ENCODE peak calls at places on chromosomes 6 and 20, in four cellular contexts. E is HepG2, X is GM12878, J is H1. S is an unnamed sample.

GRCh38 chr6:160733045-160733646 is 31.1 kb downstream of the PLG start:
- DNase-seq in E (peak), X (no peak), J (peak), S (peak)

GRCh38 chr6:142088858-142089216 is 43.9 kb upstream of the GJE1 start:
- DNase-seq in E (no peak), X (no peak), J (peak), S (peak)

GRCh38 chr6:37319156-37319555 is 34.6 kb upstream of the RNF8 start:
- DNase-seq in E (no peak), X (no peak), J (no peak), S (no peak)

GRCh38 chr6:29926081-29926794 is 16.1 kb upstream of the HLA-A start:
- DNase-seq in E (no peak), X (no peak), J (peak), S (no peak)

GRCh38 chr20:15100506-15101160 is 763.2 kb upstream of the FLRT3 start:
- DNase-seq in E (no peak), X (no peak), J (no peak), S (no peak)

GRCh38 chr6:89393659-89394058 is 18.4 kb downstream of the RRAGD start:
- DNase-seq in E (no peak), X (no peak), J (no peak), S (no peak)

GRCh38 chr20:18001131-18001921 is 32.5 kb downstream of the MGME1 start:
- DNase-seq in E (peak), X (no peak), J (no peak), S (no peak)

GRCh38 chr6:53578371-53578770 is 33.5 kb upstream of the GCLC start:
- DNase-seq in E (no peak), X (no peak), J (no peak), S (no peak)

GRCh38 chr6:110523461-110524021 is 47.1 kb upstream of the SLC22A16 start:
- DNase-seq in E (no peak), X (no peak), J (no peak), S (no peak)

GRCh38 chr6:104256547-104257144 is 603.1 kb downstream of the HACE1 start:
- DNase-seq in E (no peak), X (no peak), J (no peak), S (no peak)

GRCh38 chr6:32178547-32179440 is 589 bp downstream of the RNF5 start:
- DNase-seq in E (no peak), X (no peak), J (no peak), S (peak)

GRCh38 chr20:50546729-50547314 is 36.6 kb downstream of the PTPN1 start:
- DNase-seq in E (no peak), X (no peak), J (no peak), S (no peak)

GRCh38 chr20:46119028-46119546 is 973 bp downstream of the CD40 start:
- DNase-seq in E (no peak), X (peak), J (no peak), S (no peak)

GRCh38 chr20:8131598-8132014 is 460 bp upstream of the PLCB1 start:
- DNase-seq in E (no peak), X (no peak), J (no peak), S (no peak)

GRCh38 chr6:48825501-48826317 is 637.3 kb downstream of the MMUT start:
- DNase-seq in E (no peak), X (no peak), J (no peak), S (no peak)

GRCh38 chr20:5390719-5391118 is 74.0 kb upstream of the PROKR2 start:
- DNase-seq in E (no peak), X (no peak), J (no peak), S (no peak)

GRCh38 chr20:57481281-57481711 is 43.6 kb downstream of the CTCFL start:
- DNase-seq in E (no peak), X (no peak), J (no peak), S (no peak)

GRCh38 chr6:127900935-127901334 is at the start of gene THEMIS:
- DNase-seq in E (no peak), X (no peak), J (no peak), S (no peak)

GRCh38 chr6:106122941-106123337 is 36.8 kb downstream of the PRDM1 start:
- DNase-seq in E (no peak), X (no peak), J (no peak), S (no peak)
- TF ChIP-seq BRCA1 in E (no peak), X (no peak), J (no peak), S (no peak)

GRCh38 chr6:63923139-63923739 is 287.6 kb downstream of the PHF3 start:
- DNase-seq in E (peak), X (no peak), J (no peak), S (peak)
- TF ChIP-seq BRCA1 in E (no peak), X (no peak), J (no peak), S (no peak)

DNA sequence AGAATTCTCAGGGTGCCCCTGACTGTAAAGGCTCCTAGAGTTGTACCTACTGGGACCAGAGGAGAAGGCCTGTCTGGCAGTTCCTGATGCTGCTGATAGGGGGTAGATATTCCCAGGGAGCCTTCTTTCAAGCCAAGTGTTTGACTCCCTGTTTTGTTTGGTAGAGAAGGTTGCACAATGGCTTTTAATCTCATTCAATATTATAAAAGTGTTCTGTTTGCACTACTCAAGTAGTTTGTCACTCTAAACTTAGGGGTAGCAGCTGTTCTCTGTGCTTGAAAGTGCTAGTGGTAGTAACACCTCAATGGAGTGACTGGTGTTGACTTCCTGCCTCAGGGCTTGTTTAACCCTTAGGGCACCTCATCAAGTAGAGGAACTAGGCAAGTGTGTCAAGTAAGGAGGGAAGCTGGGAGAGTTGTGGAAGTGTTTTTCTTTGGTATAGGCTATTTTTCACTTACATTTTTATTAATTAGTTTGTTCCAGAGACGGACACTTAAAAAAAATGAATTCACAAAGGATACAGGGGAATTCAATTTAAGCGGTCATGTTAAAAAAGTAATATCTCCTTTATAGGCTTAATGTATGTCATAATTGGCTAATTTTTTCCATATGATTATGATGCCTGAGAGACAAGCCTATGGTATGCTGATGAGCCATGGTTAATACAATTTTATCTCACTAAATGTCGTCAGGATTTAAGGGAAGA is 38.1 kb downstream of the BICRAL start:
- DNase-seq in E (peak), X (no peak), J (no peak), S (peak)
- TF ChIP-seq BRCA1 in E (no peak), X (no peak), J (no peak), S (no peak)

GRCh38 chr6:33830635-33831240 is 26.9 kb upstream of the MLN start:
- DNase-seq in E (no peak), X (no peak), J (no peak), S (no peak)

GRCh38 chr6:33837971-33838665 is 34.3 kb upstream of the MLN start:
- DNase-seq in E (no peak), X (no peak), J (no peak), S (no peak)

GRCh38 chr6:33833599-33833998 is 29.8 kb upstream of the MLN start:
- DNase-seq in E (no peak), X (no peak), J (no peak), S (no peak)

GRCh38 chr6:33837070-33837469 is 33.3 kb upstream of the MLN start:
- DNase-seq in E (no peak), X (no peak), J (no peak), S (no peak)

DNA sequence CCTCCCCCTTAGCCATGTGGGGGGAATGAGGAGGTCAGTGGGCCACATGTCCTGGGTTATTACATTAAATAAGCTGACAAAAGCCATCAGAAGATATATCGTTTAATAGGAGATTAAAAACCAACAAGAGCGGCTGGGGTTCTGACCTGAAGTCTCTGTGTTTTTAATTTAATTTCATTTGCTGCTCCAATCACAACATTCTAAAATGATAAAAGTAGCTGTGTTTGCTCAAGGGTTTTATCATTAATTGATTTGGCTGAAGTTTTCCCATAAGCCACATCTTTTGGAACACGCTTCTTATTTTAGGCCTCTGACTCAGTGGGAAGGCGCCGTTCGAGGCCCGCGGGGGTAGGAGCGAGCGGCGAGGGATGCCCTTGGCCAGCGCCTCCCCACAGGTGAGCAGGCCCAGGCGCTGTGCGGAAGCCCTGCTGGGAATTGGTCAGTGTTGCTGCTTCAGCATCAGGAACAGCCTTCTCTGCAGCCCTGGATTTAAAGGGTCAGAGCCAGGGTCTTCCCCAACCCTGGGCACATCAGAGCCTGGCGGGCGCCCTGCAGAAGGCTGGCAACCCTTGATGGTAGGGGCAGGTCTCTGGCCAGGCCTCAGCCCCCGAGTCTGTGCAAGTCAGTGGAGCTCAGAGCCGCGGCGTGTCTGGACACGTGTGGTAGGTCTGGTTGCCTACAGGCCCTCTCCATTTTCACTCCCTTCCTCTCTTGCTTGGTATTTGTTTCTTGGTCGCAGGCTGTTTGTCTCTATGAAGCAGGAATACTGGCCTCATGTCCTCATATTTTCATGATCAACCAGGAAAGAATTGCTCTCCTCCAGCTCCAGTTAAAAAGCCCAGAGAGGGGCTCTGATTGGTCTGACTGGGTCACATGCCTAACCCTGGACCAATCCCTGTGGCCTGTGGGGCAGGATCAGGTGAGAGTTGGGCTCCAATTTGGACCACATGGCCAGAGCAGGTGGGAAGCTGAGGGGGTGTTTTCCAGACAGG is 30.9 kb upstream of the MLN start:
- DNase-seq in E (no peak), X (no peak), J (no peak), S (peak)
- TF ChIP-seq BRCA1 in E (no peak), X (no peak), J (no peak), S (no peak)

DNA sequence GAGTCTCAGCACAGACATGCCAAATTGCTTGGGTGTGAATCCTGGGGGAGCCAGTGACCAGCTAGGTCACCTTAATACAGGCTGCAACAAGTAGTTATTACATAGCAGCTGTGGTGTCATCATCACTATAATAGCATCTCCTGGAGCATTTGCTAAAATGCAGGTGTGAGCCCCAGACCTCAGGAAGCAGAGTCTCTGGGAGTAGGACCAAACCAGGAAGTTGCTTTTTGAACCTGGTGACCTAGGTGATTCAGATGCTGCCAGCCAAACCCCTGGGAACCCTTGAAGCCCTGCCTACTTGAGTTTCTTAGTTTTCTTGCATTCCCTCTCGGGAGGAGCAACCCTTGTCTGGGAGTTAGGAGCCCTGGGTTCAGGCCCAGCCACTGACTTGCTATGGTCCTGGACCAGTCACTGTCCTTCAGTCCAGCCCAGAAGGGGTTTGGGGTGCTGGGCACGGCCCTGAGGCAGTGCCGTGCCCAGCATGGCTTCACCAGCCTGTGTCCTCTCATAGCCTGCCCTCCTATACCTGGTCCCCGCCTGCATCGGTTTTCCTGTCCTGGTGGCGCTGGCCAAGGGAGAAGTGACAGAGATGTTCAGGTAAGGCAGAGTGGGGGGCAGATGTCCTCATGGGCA is 39.3 kb upstream of the ID1 start:
- DNase-seq in E (no peak), X (no peak), J (no peak), S (no peak)
- TF ChIP-seq BRCA1 in E (no peak), X (no peak), J (no peak), S (no peak)

GRCh38 chr6:10000461-10000992 is 414.3 kb downstream of the TFAP2A start:
- DNase-seq in E (no peak), X (no peak), J (no peak), S (no peak)

DNA sequence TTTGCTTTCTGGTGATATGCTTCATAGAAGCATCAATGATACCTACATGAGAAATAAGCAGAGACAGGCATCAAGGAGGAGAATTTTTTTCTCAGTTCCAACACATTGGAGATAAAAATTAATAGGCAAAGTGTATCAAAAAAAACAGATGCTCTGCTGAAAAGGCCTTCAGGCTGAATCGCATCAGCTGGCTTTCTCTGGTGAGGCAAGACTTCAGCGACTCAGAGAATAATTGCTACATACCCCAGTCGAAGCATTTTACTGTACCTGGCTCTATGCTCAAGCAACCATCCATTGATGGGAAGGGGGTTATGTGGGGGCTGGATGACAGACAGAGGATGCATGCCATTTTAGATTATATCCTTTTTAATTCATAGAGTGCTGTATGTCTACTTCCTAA is 415.1 kb downstream of the TFAP2A start:
- DNase-seq in E (no peak), X (no peak), J (no peak), S (no peak)
- TF ChIP-seq BRCA1 in E (no peak), X (no peak), J (no peak), S (no peak)

GRCh38 chr20:444862-445426 is 17.4 kb downstream of the TBC1D20 start:
- DNase-seq in E (no peak), X (no peak), J (no peak), S (peak)
- TF ChIP-seq BRCA1 in E (no peak), X (no peak), J (no peak), S (no peak)

DNA sequence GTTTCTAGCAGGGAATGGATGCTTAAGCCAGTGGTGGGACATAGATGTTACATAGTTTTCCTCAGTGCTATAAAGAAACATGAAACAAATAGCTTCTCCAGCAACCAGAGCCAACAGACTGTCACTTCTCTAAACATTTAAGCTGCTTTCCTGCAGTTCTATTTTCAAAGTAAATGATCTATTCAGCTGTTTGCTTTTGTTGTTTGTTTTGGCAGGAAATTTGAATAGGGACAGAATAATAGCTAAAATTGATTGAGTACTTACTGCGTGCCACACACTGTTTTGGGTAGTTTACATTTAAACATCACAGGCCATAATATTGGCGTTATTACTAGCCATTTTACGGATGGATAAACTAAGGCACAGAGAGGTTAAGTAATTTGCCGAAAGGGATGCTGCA is 169.1 kb downstream of the UST start:
- DNase-seq in E (no peak), X (no peak), J (no peak), S (no peak)
- TF ChIP-seq BRCA1 in E (no peak), X (no peak), J (no peak), S (no peak)